ENCODE peak calls at places on chromosomes 11 and 22, in nine cellular contexts. H, X, V, N, F, M, B, T and E are unnamed samples.
A peak's percentile ranks its signal among the peaks of the same experiment; 100 is the strongest.

GRCh38 chr11:65851083-65851579 is 6.8 kb downstream of the CFL1 start:
- DNase-seq in H (no peak), X (no peak), V (peak; percentile 92), N (no peak), F (no peak), M (peak; percentile 37), B (peak; percentile 45), T (no peak), E (no peak)

GRCh38 chr22:32342977-32343376 is 14.7 kb upstream of the RFPL3 start:
- DNase-seq in H (no peak), X (no peak), V (no peak), N (no peak), F (no peak), M (no peak), B (no peak), T (no peak), E (no peak)

GRCh38 chr11:28834877-28835276 is 726.7 kb downstream of the METTL15 start:
- DNase-seq in H (no peak), X (peak; percentile 97), V (no peak), N (no peak), F (no peak), M (peak; percentile 55), B (no peak), T (no peak), E (peak; percentile 73)

GRCh38 chr11:47992959-47993820 is 12.8 kb downstream of the PTPRJ start:
- DNase-seq in H (no peak), X (peak; percentile 89), V (no peak), N (peak; percentile 46), F (peak; percentile 72), M (peak; percentile 81), B (no peak), T (no peak), E (peak; percentile 93)

GRCh38 chr11:35618497-35619029 is 303 bp downstream of the FJX1 start:
- DNase-seq in H (no peak), X (peak; percentile 51), V (peak; percentile 84), N (peak; percentile 8), F (no peak), M (peak; percentile 56), B (peak; percentile 72), T (peak; percentile 16), E (no peak)

GRCh38 chr11:71336996-71337772 is 84.8 kb upstream of the SHANK2 start:
- DNase-seq in H (no peak), X (no peak), V (peak; percentile 17), N (no peak), F (no peak), M (no peak), B (no peak), T (no peak), E (no peak)

GRCh38 chr11:94926698-94927237 is 46.6 kb downstream of the CWC15 start:
- DNase-seq in H (peak; percentile 27), X (peak; percentile 94), V (no peak), N (peak; percentile 43), F (no peak), M (peak; percentile 98), B (no peak), T (peak; percentile 87), E (peak; percentile 92)

GRCh38 chr11:72781313-72782080 is 12.3 kb downstream of the STARD10 start:
- DNase-seq in H (no peak), X (no peak), V (peak; percentile 97), N (peak; percentile 64), F (no peak), M (peak; percentile 9), B (peak; percentile 70), T (peak; percentile 45), E (no peak)

GRCh38 chr11:64070301-64070656 is 34.5 kb downstream of the FLRT1 start:
- DNase-seq in H (no peak), X (no peak), V (peak; percentile 75), N (no peak), F (no peak), M (no peak), B (peak; percentile 89), T (no peak), E (no peak)

GRCh38 chr22:20008221-20008995 is 8.2 kb downstream of the ARVCF start:
- DNase-seq in H (no peak), X (no peak), V (no peak), N (no peak), F (no peak), M (no peak), B (no peak), T (no peak), E (peak; percentile 56)

GRCh38 chr22:46067159-46068111 is 82.9 kb upstream of the PPARA start:
- DNase-seq in H (peak; percentile 3), X (no peak), V (no peak), N (peak; percentile 9), F (no peak), M (no peak), B (no peak), T (peak; percentile 15), E (peak; percentile 58)

GRCh38 chr22:29707471-29707870 is 12.3 kb upstream of the CABP7 start:
- DNase-seq in H (no peak), X (no peak), V (no peak), N (no peak), F (no peak), M (no peak), B (no peak), T (no peak), E (no peak)

GRCh38 chr11:120586072-120586471 is 74.5 kb downstream of the GRIK4 start:
- DNase-seq in H (no peak), X (no peak), V (no peak), N (no peak), F (no peak), M (no peak), B (no peak), T (no peak), E (no peak)

GRCh38 chr11:129726179-129726578 is 89.5 kb upstream of the TMEM45B start:
- DNase-seq in H (no peak), X (no peak), V (no peak), N (no peak), F (no peak), M (no peak), B (no peak), T (no peak), E (no peak)

GRCh38 chr11:28123151-28123571 is 15.0 kb downstream of the METTL15 start:
- DNase-seq in H (no peak), X (peak; percentile 82), V (no peak), N (no peak), F (no peak), M (no peak), B (no peak), T (no peak), E (no peak)

GRCh38 chr11:62770778-62771143 is 435 bp upstream of the TAF6L start:
- DNase-seq in H (no peak), X (no peak), V (peak; percentile 69), N (peak; percentile 30), F (no peak), M (no peak), B (no peak), T (no peak), E (peak; percentile 32)

GRCh38 chr11:101582242-101583052 is 1.4 kb downstream of the TRPC6 start:
- DNase-seq in H (no peak), X (peak; percentile 31), V (peak; percentile 18), N (no peak), F (no peak), M (no peak), B (peak; percentile 40), T (peak; percentile 14), E (peak; percentile 4)
- H3K4me3 ChIP-seq in H (peak overlapping the region; percentile 67), X (peak overlapping the region; percentile 97), V (peak overlapping the region; percentile 72), N (peak overlapping the region; percentile 39), F (no peak overlapping the region), M (peak overlapping the region; percentile 38), B (peak overlapping the region; percentile 67), T (peak overlapping the region; percentile 68), E (peak overlapping the region; percentile 42)

DNA sequence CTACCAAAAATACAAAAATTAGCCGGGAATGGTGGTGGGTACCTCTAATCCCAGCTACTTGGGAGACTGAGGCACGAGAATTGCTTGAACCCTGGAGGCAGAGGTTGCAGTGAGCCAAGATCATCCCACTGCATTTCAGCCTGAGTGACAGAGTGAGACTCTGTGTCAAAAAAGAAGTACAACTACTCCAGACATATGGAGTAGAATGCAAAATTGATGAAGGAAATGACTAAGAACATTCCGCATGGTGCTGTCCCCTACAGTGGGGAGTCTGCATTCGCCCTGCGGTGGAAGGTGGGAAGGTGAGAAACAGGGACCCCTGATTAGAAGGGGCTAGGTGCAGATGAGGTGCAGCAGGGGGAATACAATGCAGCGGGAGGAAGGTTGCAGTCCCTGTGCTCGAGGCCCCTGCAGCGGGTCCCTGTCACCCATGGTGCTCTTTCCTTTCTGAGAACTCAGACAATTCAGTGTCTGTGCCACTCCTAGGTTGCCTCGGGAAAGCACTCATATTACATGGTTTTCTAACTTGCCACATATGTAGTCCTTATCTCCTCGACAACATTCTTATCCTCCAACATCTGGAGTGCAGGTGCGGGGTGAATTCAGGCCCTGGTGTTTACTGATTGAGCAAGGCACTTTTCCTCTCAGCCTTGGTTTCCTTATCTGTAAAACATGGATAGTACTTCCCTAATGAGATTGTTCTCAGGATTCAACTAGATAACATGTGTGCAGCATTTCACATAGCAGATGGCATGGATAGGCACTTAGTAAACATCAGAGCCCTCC is 5.2 kb downstream of the POLD4 start:
- DNase-seq in H (no peak), X (peak; percentile 73), V (no peak), N (no peak), F (no peak), M (peak; percentile 43), B (no peak), T (no peak), E (no peak)
- H3K4me3 ChIP-seq in H (no peak overlapping the region), X (no peak overlapping the region), V (no peak overlapping the region), N (no peak overlapping the region), F (no peak overlapping the region), M (no peak overlapping the region), B (no peak overlapping the region), T (no peak overlapping the region), E (no peak overlapping the region)

GRCh38 chr22:26463688-26464087 is 19.9 kb downstream of the HPS4 start:
- DNase-seq in H (no peak), X (no peak), V (no peak), N (no peak), F (no peak), M (no peak), B (no peak), T (no peak), E (no peak)
- H3K4me3 ChIP-seq in H (no peak overlapping the region), X (no peak overlapping the region), V (no peak overlapping the region), N (no peak overlapping the region), F (no peak overlapping the region), M (no peak overlapping the region), B (no peak overlapping the region), T (no peak overlapping the region), E (no peak overlapping the region)

GRCh38 chr11:60959445-60959844 is 7.5 kb upstream of the SLC15A3 start:
- DNase-seq in H (no peak), X (no peak), V (no peak), N (no peak), F (no peak), M (peak; percentile 20), B (no peak), T (no peak), E (no peak)

GRCh38 chr11:60955566-60955965 is 3.6 kb upstream of the SLC15A3 start:
- DNase-seq in H (no peak), X (no peak), V (no peak), N (no peak), F (no peak), M (no peak), B (no peak), T (no peak), E (no peak)

GRCh38 chr11:60960405-60960804 is 8.4 kb upstream of the SLC15A3 start:
- DNase-seq in H (no peak), X (no peak), V (no peak), N (no peak), F (no peak), M (peak; percentile 28), B (no peak), T (no peak), E (no peak)

GRCh38 chr11:60954421-60954820 is 2.4 kb upstream of the SLC15A3 start:
- DNase-seq in H (no peak), X (no peak), V (no peak), N (no peak), F (no peak), M (no peak), B (no peak), T (no peak), E (no peak)

GRCh38 chr11:60957188-60957587 is 5.2 kb upstream of the SLC15A3 start:
- DNase-seq in H (no peak), X (no peak), V (no peak), N (no peak), F (no peak), M (peak; percentile 65), B (no peak), T (no peak), E (no peak)
- H3K4me3 ChIP-seq in H (no peak overlapping the region), X (no peak overlapping the region), V (no peak overlapping the region), N (no peak overlapping the region), F (no peak overlapping the region), M (no peak overlapping the region), B (no peak overlapping the region), T (no peak overlapping the region), E (no peak overlapping the region)